ENCODE peak calls at places on chromosomes 11 and 22, in four cellular contexts. G is skeletal muscle cell, D is heart left ventricle, S is tibial artery. Z is an unnamed sample.

GRCh38 chr11:36352919-36353318 is 56.8 kb downstream of the PRR5L start:
- DNase-seq in G (no peak), D (no peak), S (no peak), Z (no peak)

GRCh38 chr11:129375731-129376657 is at the start of gene BARX2:
- DNase-seq in G (peak; percentile 25), D (no peak), S (no peak), Z (peak; percentile 77)

GRCh38 chr22:50696799-50697561 is 24.4 kb downstream of the SHANK3 start:
- DNase-seq in G (no peak), D (no peak), S (no peak), Z (peak; percentile 41)

GRCh38 chr11:91730071-91730470 is 494.5 kb upstream of the FAT3 start:
- DNase-seq in G (no peak), D (no peak), S (no peak), Z (no peak)

GRCh38 chr11:3043315-3043871 is 13.8 kb downstream of the CARS1 start:
- DNase-seq in G (no peak), D (peak; percentile 66), S (peak; percentile 88), Z (no peak)

GRCh38 chr11:82775736-82776346 is 42.2 kb upstream of the FAM181B start:
- DNase-seq in G (no peak), D (no peak), S (peak; percentile 21), Z (no peak)

GRCh38 chr11:111299111-111300026 is 1.0 kb downstream of the POU2AF3 start:
- DNase-seq in G (no peak), D (peak; percentile 25), S (peak; percentile 55), Z (peak; percentile 80)

GRCh38 chr11:11263238-11264030 is 89.6 kb downstream of the CSNK2A3 start:
- DNase-seq in G (no peak), D (no peak), S (no peak), Z (no peak)

GRCh38 chr11:55342901-55343300 is at the start of gene OR4A16:
- DNase-seq in G (no peak), D (no peak), S (no peak), Z (no peak)

GRCh38 chr11:32386770-32387377 is 48.5 kb downstream of the WT1 start:
- DNase-seq in G (no peak), D (no peak), S (no peak), Z (no peak)

GRCh38 chr22:19693981-19694670 is 20.2 kb upstream of the SEPTIN5 start:
- DNase-seq in G (no peak), D (no peak), S (no peak), Z (no peak)

GRCh38 chr11:26225643-26226042 is 106.3 kb upstream of the ANO3 start:
- DNase-seq in G (no peak), D (no peak), S (no peak), Z (no peak)

GRCh38 chr11:48044577-48044976 is 64.2 kb downstream of the PTPRJ start:
- DNase-seq in G (no peak), D (peak; percentile 36), S (peak; percentile 62), Z (peak; percentile 64)

GRCh38 chr11:107549253-107549953 is 16.1 kb downstream of the ALKBH8 start:
- DNase-seq in G (no peak), D (no peak), S (no peak), Z (no peak)

GRCh38 chr11:6926208-6927029 is at the start of gene ZNF215:
- DNase-seq in G (peak; percentile 60), D (peak; percentile 57), S (peak; percentile 58), Z (peak; percentile 87)

GRCh38 chr11:6927030-6927617 is 898 bp downstream of the ZNF215 start:
- DNase-seq in G (no peak), D (no peak), S (no peak), Z (no peak)

GRCh38 chr11:6928916-6929315 is 2.7 kb downstream of the ZNF215 start:
- DNase-seq in G (no peak), D (no peak), S (no peak), Z (no peak)

GRCh38 chr11:6925636-6926207 is 504 bp upstream of the ZNF215 start:
- DNase-seq in G (no peak), D (no peak), S (no peak), Z (no peak)

GRCh38 chr11:6925007-6925577 is 1.1 kb upstream of the ZNF215 start:
- DNase-seq in G (no peak), D (no peak), S (no peak), Z (no peak)
- H3K4me3 ChIP-seq in G (no peak overlapping the region), D (no peak overlapping the region), S (no peak overlapping the region), Z (no peak overlapping the region)

GRCh38 chr11:63766501-63767270 is 1.9 kb downstream of the ZFTA start:
- DNase-seq in G (no peak), D (peak; percentile 11), S (no peak), Z (no peak)
- H3K4me3 ChIP-seq in G (peak overlapping the region; percentile 88), D (peak overlapping the region; percentile 96), S (peak overlapping the region; percentile 94), Z (peak overlapping the region; percentile 80)

DNA sequence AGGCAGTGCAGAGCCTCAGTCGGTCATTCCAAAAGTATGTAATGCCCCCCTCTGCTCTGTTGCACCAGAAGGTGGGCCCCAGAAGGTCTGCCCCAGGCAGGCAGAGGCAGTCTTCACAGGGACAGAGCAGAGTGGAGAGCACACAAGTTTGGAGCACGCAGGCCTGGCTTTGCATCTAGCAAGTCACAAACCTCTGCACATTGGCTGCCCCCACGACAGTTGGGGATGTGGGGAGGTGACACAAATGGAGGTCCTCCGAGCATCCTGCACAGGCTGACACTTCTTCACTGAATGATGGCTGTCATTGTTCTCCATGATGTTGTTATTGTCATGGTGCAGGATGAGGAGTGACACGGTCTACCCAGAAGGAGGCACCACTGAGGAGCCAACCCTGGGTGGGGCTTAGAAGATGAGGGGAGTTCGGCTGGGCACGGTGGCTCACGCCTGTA is 11.9 kb downstream of the TOM1 start:
- DNase-seq in G (no peak), D (no peak), S (no peak), Z (no peak)
- H3K4me3 ChIP-seq in G (no peak overlapping the region), D (no peak overlapping the region), S (no peak overlapping the region), Z (no peak overlapping the region)

DNA sequence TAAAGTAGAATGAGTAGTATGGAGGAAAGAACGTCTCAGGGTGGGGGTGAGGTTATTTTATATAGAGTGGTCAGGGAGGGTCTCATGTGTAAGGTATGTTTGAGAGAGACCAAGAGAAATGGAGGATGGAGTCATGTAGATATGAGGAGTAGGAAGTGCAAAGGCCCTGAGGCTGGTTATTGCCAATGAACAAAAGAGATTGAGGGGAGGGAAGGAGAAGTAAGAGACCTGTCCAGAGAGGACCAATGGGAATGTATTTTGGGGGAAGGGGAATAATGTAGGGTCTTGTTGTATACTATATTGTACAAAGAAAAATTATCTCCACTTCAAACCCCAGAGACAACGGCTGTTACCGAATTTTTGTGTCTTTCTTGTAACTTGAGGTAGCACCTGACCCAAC is 9.8 kb downstream of the CTNND1 start:
- DNase-seq in G (no peak), D (no peak), S (no peak), Z (no peak)
- H3K4me3 ChIP-seq in G (no peak overlapping the region), D (no peak overlapping the region), S (no peak overlapping the region), Z (no peak overlapping the region)

GRCh38 chr11:123718075-123718868 is 23.2 kb downstream of the ZNF202 start:
- DNase-seq in G (no peak), D (no peak), S (no peak), Z (no peak)

GRCh38 chr11:123719452-123719851 is 22.0 kb downstream of the ZNF202 start:
- DNase-seq in G (no peak), D (no peak), S (no peak), Z (no peak)
- H3K4me3 ChIP-seq in G (no peak overlapping the region), D (no peak overlapping the region), S (no peak overlapping the region), Z (no peak overlapping the region)

GRCh38 chr11:95792200-95792599 is 1.9 kb downstream of the CEP57 start:
- DNase-seq in G (no peak), D (no peak), S (no peak), Z (no peak)
- H3K4me3 ChIP-seq in G (no peak overlapping the region), D (no peak overlapping the region), S (no peak overlapping the region), Z (peak overlapping the region; percentile 91)

DNA sequence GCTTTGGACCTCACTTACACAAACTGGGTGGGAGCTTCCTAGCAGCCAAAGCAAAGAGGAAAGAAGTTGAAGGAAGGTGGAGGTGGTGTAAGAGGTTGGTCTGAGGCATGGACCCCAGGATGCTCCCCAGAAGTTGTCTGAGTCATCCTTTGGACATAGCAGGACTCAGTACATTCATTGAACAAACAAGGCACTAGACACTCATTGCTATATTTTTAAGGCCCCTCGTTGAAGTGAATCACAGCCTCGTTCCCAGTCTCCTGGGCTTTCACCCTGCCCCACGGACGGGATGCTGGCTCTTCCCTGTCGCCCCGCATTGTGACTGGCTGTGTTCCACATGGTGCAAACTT is 95.9 kb upstream of the FGF3 start:
- DNase-seq in G (no peak), D (no peak), S (no peak), Z (no peak)
- H3K4me3 ChIP-seq in G (no peak overlapping the region), D (peak overlapping the region; percentile 35), S (no peak overlapping the region), Z (no peak overlapping the region)

DNA sequence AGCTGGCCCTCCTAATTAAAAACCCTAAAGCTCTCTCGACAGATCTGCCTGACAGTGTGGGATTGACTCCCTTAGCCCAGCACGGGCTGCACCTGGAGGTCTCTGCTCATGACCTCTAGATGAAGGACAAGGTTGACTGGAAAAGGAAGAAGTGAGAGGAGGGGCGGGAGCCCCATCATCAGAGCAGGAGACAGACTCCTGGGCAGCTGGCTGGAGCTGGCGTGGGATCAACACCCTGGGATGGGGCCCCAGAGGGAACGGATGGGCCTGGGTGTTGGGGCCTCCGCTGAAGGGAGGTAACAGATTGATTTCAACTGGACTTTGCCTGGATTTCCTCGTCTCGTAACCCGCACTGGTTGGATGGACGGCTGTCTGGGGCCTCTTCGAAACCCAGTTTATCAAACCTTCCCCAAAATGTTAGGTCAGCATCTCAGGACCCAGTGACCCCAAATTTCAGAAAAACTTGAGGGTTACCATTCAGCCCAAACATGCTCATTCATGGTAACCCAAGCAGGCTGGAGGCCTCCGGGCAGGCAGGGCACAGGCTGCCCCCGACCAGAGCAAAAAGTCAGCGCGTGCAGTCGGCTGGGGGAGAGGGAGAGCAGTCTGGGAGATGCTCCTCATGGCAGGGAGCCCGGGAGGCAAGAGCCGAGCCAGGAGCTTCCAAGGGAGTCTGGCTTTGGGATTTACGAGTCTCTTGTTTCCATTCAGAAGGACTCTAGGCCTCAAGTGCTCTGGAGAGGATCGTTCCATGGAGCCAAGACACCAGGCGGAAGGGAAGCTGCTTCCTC is 45.9 kb downstream of the RPUSD4 start:
- DNase-seq in G (no peak), D (no peak), S (no peak), Z (no peak)
- H3K4me3 ChIP-seq in G (no peak overlapping the region), D (no peak overlapping the region), S (no peak overlapping the region), Z (no peak overlapping the region)

DNA sequence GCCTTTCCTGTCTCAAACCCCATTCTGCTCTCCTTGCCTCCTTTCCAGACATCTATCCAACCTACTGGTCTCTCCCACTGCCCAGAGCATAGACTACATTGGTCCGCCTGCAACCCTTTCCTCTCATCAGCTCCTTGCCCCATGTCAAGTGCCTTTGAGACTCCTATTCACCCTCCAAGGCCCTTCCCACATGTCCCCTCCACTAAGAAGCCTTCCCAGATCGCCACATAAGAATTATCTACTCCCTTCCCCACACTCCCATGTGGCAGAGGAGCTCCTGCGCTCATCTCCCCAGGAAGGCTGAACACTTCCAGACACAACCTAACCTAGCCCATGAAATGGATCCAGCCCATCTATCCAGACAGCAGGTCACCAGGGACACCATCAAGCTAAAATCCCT is 10.3 kb downstream of the C1QTNF6 start:
- DNase-seq in G (no peak), D (no peak), S (no peak), Z (no peak)
- H3K4me3 ChIP-seq in G (no peak overlapping the region), D (no peak overlapping the region), S (no peak overlapping the region), Z (no peak overlapping the region)

GRCh38 chr22:44971651-44972362 is 38.0 kb downstream of the PHF21B start:
- DNase-seq in G (no peak), D (no peak), S (no peak), Z (no peak)
- H3K4me3 ChIP-seq in G (no peak overlapping the region), D (no peak overlapping the region), S (no peak overlapping the region), Z (no peak overlapping the region)

Z was measured in lower lobe of right lung.